ENCODE peak calls at places on chromosome 1, in nine cellular contexts. T is IMR-90, G is NB4, R is adrenal gland, H is A549, E is sigmoid colon, C is breast epithelium, W is esophagus squamous epithelium, K is H54. A is an unnamed sample.

GRCh38 chr1:164087893-164088292 is 471.1 kb upstream of the PBX1 start:
- DNase-seq in E (no peak), W (no peak), R (no peak), T (no peak), H (no peak), K (no peak), C (no peak), G (no peak), A (no peak)

GRCh38 chr1:239951518-239952130 is 140.1 kb upstream of the FMN2 start:
- DNase-seq in K (peak; percentile 8), C (no peak), H (peak; percentile 56), R (peak; percentile 59), T (peak; percentile 73), G (peak; percentile 69), E (no peak), W (no peak), A (peak; percentile 82)

GRCh38 chr1:23394664-23395063 is 25.0 kb upstream of the ZNF436 start:
- DNase-seq in K (peak; percentile 30), T (peak; percentile 69), W (no peak), R (peak; percentile 96), H (no peak), C (peak; percentile 58), E (peak; percentile 97), G (no peak), A (no peak)

GRCh38 chr1:100879422-100879821 is 15.2 kb downstream of the EXTL2 start:
- DNase-seq in W (no peak), K (no peak), R (no peak), T (no peak), H (no peak), E (no peak), G (no peak), C (no peak), A (no peak)

GRCh38 chr1:914253-914890 is 9.4 kb upstream of the SAMD11 start:
- DNase-seq in W (no peak), C (no peak), E (peak; percentile 18), H (no peak), T (no peak), K (no peak), R (no peak), G (no peak), A (no peak)

GRCh38 chr1:199295102-199295501 is 656.3 kb downstream of the PTPRC start:
- DNase-seq in K (no peak), H (no peak), W (no peak), G (no peak), C (no peak), E (no peak), R (no peak), T (no peak), A (no peak)

GRCh38 chr1:230866171-230866811 is 2.0 kb downstream of the C1orf198 start:
- DNase-seq in W (no peak), C (no peak), E (no peak), K (no peak), T (no peak), R (no peak), G (no peak), H (no peak), A (peak; percentile 47)

GRCh38 chr1:244154882-244155531 is 103.9 kb downstream of the ZBTB18 start:
- DNase-seq in C (no peak), H (no peak), R (no peak), G (no peak), T (no peak), E (peak; percentile 81), W (no peak), K (no peak), A (no peak)

GRCh38 chr1:52240592-52240991 is 98.7 kb downstream of the ZFYVE9 start:
- DNase-seq in T (no peak), R (no peak), G (peak; percentile 30), E (no peak), K (no peak), H (no peak), C (no peak), W (no peak), A (no peak)

GRCh38 chr1:114008352-114009041 is 29.2 kb downstream of the OLFML3 start:
- DNase-seq in C (no peak), G (no peak), R (no peak), T (no peak), H (no peak), K (no peak), E (no peak), W (no peak), A (no peak)

GRCh38 chr1:41835488-41835887 is 83.2 kb downstream of the HIVEP3 start:
- DNase-seq in G (no peak), E (no peak), T (peak; percentile 60), W (no peak), C (no peak), H (no peak), R (no peak), K (no peak), A (no peak)

GRCh38 chr1:207050428-207050767 is 610 bp downstream of the YOD1 start:
- DNase-seq in K (no peak), T (no peak), W (no peak), R (no peak), C (no peak), H (no peak), E (no peak), G (no peak), A (no peak)

GRCh38 chr1:48227165-48228013 is 4.9 kb downstream of the SLC5A9 start:
- DNase-seq in T (no peak), K (no peak), R (no peak), C (no peak), E (no peak), H (no peak), W (no peak), G (peak; percentile 6), A (no peak)

GRCh38 chr1:218537131-218537904 is 192.2 kb downstream of the TGFB2 start:
- DNase-seq in G (no peak), E (no peak), W (no peak), R (no peak), H (no peak), C (no peak), T (peak; percentile 83), K (no peak), A (no peak)

GRCh38 chr1:13697738-13698137 is 2.2 kb upstream of the PRDM2 start:
- DNase-seq in H (no peak), K (no peak), C (no peak), T (no peak), G (peak; percentile 25), W (no peak), E (no peak), R (no peak), A (no peak)

GRCh38 chr1:195903203-195903602 is 705.0 kb downstream of the KCNT2 start:
- DNase-seq in W (no peak), K (no peak), C (no peak), E (no peak), R (no peak), G (no peak), H (no peak), T (no peak), A (no peak)

GRCh38 chr1:100036718-100037664 is 67.2 kb downstream of the SLC35A3 start:
- DNase-seq in C (no peak), G (peak; percentile 33), H (no peak), W (no peak), T (peak; percentile 58), E (no peak), K (peak; percentile 18), R (no peak), A (peak; percentile 54)

GRCh38 chr1:165444897-165445370 is at the start of gene RXRG:
- DNase-seq in R (no peak), K (no peak), H (no peak), C (no peak), W (no peak), T (peak; percentile 0), E (peak; percentile 67), G (no peak), A (no peak)

GRCh38 chr1:156106624-156107488 is 7.7 kb upstream of the LMNA start:
- DNase-seq in T (peak; percentile 40), H (no peak), K (no peak), G (no peak), C (no peak), E (peak; percentile 67), W (no peak), R (no peak), A (peak; percentile 76)
- TF ChIP-seq POLR2A in T (no peak), H (no peak), K (no peak), G (no peak), C (no peak), E (no peak), W (no peak), R (no peak), A (no peak)

DNA sequence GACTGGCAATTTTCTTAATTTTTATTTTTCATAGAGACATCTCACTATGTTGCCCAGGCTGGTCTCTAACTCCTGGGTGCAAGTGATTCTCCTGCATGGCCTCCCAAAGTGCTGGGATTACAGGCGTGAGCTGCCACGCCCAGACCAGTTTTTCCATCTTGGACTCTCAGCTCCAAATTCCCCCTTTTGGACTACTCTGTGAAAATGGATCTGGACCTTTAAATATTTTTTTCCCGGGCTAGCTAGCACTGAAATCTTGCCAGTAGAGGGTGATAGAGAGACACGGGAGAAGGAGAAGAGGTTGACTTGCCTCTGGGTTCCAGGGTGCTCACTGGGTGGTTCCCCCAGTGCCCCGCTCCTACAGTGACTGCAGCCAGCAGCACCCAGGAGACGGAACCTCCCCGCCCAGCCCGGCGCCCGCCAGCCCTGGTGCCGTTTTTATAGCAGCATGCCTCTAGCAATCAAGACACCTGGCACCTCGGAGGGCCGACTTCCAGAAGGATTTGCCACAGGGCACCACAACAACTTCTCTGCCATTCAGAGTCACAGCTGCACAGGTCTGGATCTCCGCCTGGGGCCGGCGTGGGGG is 34.7 kb upstream of the SCCPDH start:
- DNase-seq in W (no peak), G (peak; percentile 88), R (peak; percentile 63), T (peak; percentile 66), H (peak; percentile 94), C (no peak), E (peak; percentile 84), K (peak; percentile 88), A (peak; percentile 66)
- TF ChIP-seq POLR2A in W (no peak), G (no peak), R (no peak), T (no peak), H (no peak), C (no peak), E (no peak), K (no peak), A (no peak)

GRCh38 chr1:35191429-35192055 is 1.4 kb downstream of the SFPQ start:
- DNase-seq in C (no peak), E (no peak), R (no peak), G (no peak), K (no peak), H (no peak), T (no peak), W (no peak), A (no peak)
- TF ChIP-seq POLR2A in C (no peak), E (no peak), R (no peak), G (no peak), K (no peak), H (no peak), T (no peak), W (no peak), A (no peak)

DNA sequence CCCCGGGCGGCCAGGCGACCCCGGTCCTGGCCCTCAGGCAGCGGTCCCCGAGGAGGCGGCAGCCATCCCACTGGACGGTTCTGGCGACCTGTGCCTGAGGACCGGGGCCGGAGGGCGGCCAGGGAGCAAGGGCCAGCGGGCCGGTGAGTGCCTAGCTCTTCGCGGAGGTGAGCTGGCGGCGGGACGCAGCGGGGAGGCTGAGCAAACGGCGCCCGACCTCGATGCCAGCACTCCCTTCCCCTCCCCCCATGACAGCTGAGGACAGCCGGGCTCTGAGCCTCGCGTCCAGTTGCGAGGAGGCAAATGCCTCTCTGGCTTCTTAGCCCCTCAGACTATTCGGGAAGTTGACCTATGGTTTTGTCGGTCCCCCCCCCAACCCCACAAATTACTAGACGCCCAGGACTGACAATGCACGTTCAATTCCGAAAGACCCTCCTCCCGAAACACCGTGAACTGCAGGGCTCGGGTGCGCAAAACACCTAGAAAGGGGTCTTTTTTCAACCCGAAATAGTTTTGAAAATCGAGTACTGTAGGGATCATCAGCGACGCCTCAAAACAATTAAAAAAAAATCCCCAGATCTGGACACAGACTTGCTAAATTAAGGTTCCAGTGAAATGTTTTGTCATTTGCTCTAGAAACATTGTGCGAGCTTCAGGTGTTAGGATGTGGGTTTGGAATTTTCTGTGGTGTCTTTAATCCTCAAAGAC is 8.3 kb downstream of the CDKN2C start:
- DNase-seq in K (peak; percentile 61), H (no peak), E (peak; percentile 83), T (peak; percentile 49), R (peak; percentile 80), C (no peak), W (no peak), G (peak; percentile 84), A (peak; percentile 67)
- TF ChIP-seq POLR2A in K (no peak), H (peak; percentile 39), E (no peak), T (no peak), R (peak; percentile 80), C (no peak), W (peak; percentile 24), G (peak; percentile 26), A (peak; percentile 56)

A was measured in erythroblast.